ENCODE peak calls at places on chromosomes 6 and 20, in four cellular contexts. Y, C, E and F are unnamed samples.

GRCh38 chr6:119683022-119683421 is 333.5 kb upstream of the MAN1A1 start:
- DNase-seq in E (no peak), Y (peak), C (peak), F (no peak)

GRCh38 chr20:23475395-23475794 is 15.5 kb upstream of the CST8 start:
- DNase-seq in Y (no peak), E (no peak), C (no peak), F (no peak)

GRCh38 chr20:35166242-35166830 is 5.5 kb upstream of the PROCR start:
- DNase-seq in E (peak), C (no peak), Y (no peak), F (no peak)

GRCh38 chr6:117265425-117266266 is at the start of gene VGLL2:
- DNase-seq in Y (peak), C (peak), E (no peak), F (no peak)

GRCh38 chr6:129683606-129684322 is 26.2 kb downstream of the ARHGAP18 start:
- DNase-seq in E (peak), C (no peak), Y (peak), F (peak)

GRCh38 chr6:5511924-5512323 is 250.6 kb downstream of the FARS2 start:
- DNase-seq in C (no peak), Y (peak), E (no peak), F (no peak)

GRCh38 chr20:14235355-14235754 is 102.1 kb downstream of the FLRT3 start:
- DNase-seq in C (no peak), Y (peak), E (no peak), F (peak)

GRCh38 chr6:95587989-95588388 is 10.7 kb downstream of the MANEA start:
- DNase-seq in Y (no peak), C (no peak), E (no peak), F (no peak)

GRCh38 chr6:111606620-111607115 is 990 bp upstream of the TRAF3IP2 start:
- DNase-seq in Y (no peak), E (no peak), C (no peak), F (no peak)

GRCh38 chr6:24883618-24884017 is 52.1 kb downstream of the RIPOR2 start:
- DNase-seq in E (no peak), Y (peak), C (no peak), F (no peak)

GRCh38 chr20:36303831-36304230 is 2.3 kb upstream of the DLGAP4 start:
- DNase-seq in C (no peak), E (no peak), Y (no peak), F (no peak)

GRCh38 chr6:106997392-106998257 is 23.1 kb upstream of the CD24 start:
- DNase-seq in C (peak), Y (peak), E (peak), F (peak)

GRCh38 chr6:85600713-85601313 is 7.2 kb upstream of the SNX14 start:
- DNase-seq in C (no peak), E (no peak), Y (no peak), F (no peak)

GRCh38 chr6:150967910-150968309 is 102.4 kb downstream of the MTHFD1L start:
- DNase-seq in Y (peak), C (no peak), E (no peak), F (no peak)

GRCh38 chr6:24458134-24458533 is 31.2 kb downstream of the GPLD1 start:
- DNase-seq in E (no peak), C (no peak), Y (peak), F (no peak)

GRCh38 chr6:52063584-52064400 is 23.6 kb downstream of the PKHD1 start:
- DNase-seq in C (peak), Y (peak), E (peak), F (peak)

GRCh38 chr20:33796263-33796906 is 14.8 kb upstream of the CHMP4B start:
- DNase-seq in E (no peak), Y (no peak), C (peak), F (no peak)

GRCh38 chr6:42569102-42570028 is 5.5 kb downstream of the UBR2 start:
- DNase-seq in C (no peak), E (no peak), Y (peak), F (peak)

GRCh38 chr20:37393196-37393862 is 47.4 kb downstream of the SRC start:
- DNase-seq in Y (no peak), E (no peak), C (no peak), F (no peak)

GRCh38 chr6:154868143-154868594 is 126.9 kb upstream of the TIAM2 start:
- DNase-seq in C (peak), Y (peak), E (peak), F (peak)

GRCh38 chr20:44692932-44693476 is 22.2 kb upstream of the CCN5 start:
- DNase-seq in Y (peak), C (no peak), E (no peak), F (no peak)

GRCh38 chr20:40687384-40688128 is 1.5 kb downstream of the MAFB start:
- DNase-seq in Y (peak), E (no peak), C (no peak), F (no peak)

GRCh38 chr20:44851545-44851944 is 34.0 kb upstream of the YWHAB start:
- DNase-seq in C (no peak), E (no peak), Y (no peak), F (no peak)

GRCh38 chr20:16069416-16070010 is 503.7 kb downstream of the KIF16B start:
- DNase-seq in Y (no peak), E (no peak), C (no peak), F (peak)

GRCh38 chr6:43277643-43278523 is 20.2 kb upstream of the SLC22A7 start:
- DNase-seq in C (no peak), Y (no peak), E (no peak), F (no peak)